ENCODE peak calls at places on chromosomes 3 and 15, in four cellular contexts. H is IMR-90, K is DND-41, T is mesenchymal stem cell. I is an unnamed sample. For H3K4me1, the result is how much of the 10 kb centered on the place peaks cover.

GRCh38 chr15:44726568-44727461 is 9.5 kb upstream of the TRIM69 start:
- DNase-seq in H (peak), K (peak), T (peak), I (peak)

GRCh38 chr3:47577583-47578118 is 1.0 kb downstream of the CSPG5 start:
- DNase-seq in H (no peak), K (no peak), T (peak), I (peak)

GRCh38 chr15:65877752-65878151 is 8.5 kb downstream of the RAB11A start:
- DNase-seq in H (no peak), K (no peak), T (no peak), I (no peak)

GRCh38 chr15:54576303-54576935 is 598.2 kb downstream of the UNC13C start:
- DNase-seq in H (no peak), K (no peak), T (no peak), I (no peak)

GRCh38 chr3:29642393-29643033 is 361.6 kb downstream of the RBMS3 start:
- DNase-seq in H (peak), K (no peak), T (peak), I (peak)

GRCh38 chr3:5430701-5431100 is 243.2 kb downstream of the EDEM1 start:
- DNase-seq in H (no peak), K (no peak), T (no peak), I (no peak)

GRCh38 chr3:45029661-45030060 is 3.6 kb downstream of the CLEC3B start:
- DNase-seq in H (peak), K (no peak), T (no peak), I (peak)

GRCh38 chr3:126474498-126475410 is 937 bp downstream of the ZXDC start:
- DNase-seq in H (peak), K (peak), T (peak), I (peak)

DNA sequence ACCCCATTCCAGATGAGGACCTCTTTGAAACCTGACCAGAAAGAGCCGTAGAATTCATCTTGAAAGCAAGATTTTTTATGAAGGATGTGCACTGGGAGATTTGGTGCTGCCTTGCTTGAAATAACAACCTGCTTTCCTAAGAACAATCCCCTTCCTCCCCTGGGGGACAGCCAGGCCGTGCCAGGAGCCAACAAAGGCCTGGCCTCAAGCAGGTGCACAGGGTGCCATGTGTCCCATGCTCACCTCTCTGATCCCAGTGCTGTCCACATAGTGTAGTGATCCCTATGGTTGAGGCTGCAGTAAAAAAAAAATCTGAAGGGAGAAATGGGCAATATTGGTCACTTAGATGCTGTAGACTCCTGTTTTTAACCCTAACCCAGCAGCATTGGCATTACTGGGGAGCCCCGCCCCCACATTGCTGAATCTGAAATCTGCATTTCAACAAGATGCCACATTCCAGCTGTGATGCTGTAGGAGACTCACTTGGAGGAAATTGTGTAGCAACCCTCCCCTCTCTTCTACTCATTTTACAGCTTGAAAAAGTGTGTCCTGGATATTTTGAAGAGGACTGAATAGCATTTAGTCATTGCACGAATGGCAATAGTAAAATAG is 171.2 kb downstream of the APBA2 start:
- DNase-seq in H (no peak), K (no peak), T (no peak), I (no peak)
- H3K4me2 ChIP-seq in H (no peak), K (no peak), T (no peak), I (no peak)

GRCh38 chr15:101267320-101268104 is 9.8 kb downstream of the SELENOS start:
- DNase-seq in H (peak), K (no peak), T (peak), I (peak)

GRCh38 chr15:101266787-101267186 is 10.5 kb downstream of the SELENOS start:
- DNase-seq in H (no peak), K (no peak), T (no peak), I (no peak)

GRCh38 chr15:101264911-101265641 is 12.2 kb downstream of the SELENOS start:
- DNase-seq in H (no peak), K (no peak), T (no peak), I (no peak)

GRCh38 chr15:101264011-101264410 is 12.2 kb upstream of the CHSY1 start:
- DNase-seq in H (peak), K (no peak), T (peak), I (no peak)

DNA sequence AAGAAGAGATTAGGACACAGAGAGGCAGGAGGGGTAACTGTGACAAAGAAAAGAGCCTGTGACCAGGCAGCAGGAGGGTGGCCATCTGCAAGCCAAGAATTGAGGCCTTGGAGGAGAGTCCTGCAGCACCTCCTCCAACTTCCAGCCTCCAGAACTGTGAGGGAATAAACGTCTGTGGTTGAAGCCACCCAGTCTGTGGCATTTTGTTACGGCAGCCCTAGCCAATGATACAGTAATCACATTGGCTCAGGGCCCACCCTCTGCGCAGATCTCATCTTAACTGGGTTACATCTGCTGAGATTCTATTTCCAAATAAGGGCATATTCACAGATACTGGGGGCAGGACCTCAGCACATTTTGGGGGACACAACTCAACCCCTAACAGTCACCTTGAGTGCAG is 11.3 kb downstream of the SELENOS start:
- DNase-seq in H (peak), K (no peak), T (no peak), I (peak)
- H3K4me1 ChIP-seq in H (under half), K (under half), T (under half), I (under half)

GRCh38 chr15:57030011-57030410 is 111.6 kb downstream of the TCF12 start:
- DNase-seq in H (no peak), K (no peak), T (no peak), I (no peak)

GRCh38 chr15:57026016-57026602 is 107.7 kb downstream of the TCF12 start:
- DNase-seq in H (peak), K (no peak), T (peak), I (no peak)

GRCh38 chr15:57027596-57027995 is 109.2 kb downstream of the TCF12 start:
- DNase-seq in H (no peak), K (no peak), T (no peak), I (no peak)

GRCh38 chr15:57028176-57028575 is 109.7 kb downstream of the TCF12 start:
- DNase-seq in H (no peak), K (no peak), T (no peak), I (no peak)

DNA sequence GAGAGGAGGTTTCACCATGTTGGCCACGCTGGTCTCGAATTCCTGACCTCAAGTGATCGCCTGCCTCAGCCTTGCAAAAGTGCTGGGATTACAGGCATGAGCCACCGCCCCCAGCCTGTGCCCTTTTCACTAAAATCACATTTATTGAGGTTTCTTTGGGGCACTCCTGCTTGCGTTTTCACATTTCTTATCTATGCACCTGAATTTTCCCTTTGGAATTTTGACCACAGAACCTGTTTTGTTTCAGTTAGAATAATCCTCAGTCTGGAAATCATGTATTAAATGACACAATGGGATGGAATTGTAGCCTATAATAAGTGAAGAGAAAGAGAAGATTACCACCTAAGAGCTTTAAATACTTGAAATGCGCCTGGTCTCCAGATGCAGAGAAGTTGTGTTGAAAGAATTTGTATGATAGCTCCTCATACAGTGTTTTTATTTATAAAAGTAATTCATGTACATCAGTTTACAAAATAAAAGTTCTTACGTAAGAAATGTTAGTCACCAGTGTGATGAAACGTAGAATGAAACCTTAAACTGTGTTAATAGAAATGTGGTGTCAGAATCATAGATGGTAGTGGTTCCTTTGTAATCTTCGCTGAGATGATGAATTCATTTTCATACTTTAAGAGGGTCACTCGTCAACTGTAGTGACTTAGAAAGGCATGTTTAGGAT is 107.0 kb downstream of the TCF12 start:
- DNase-seq in H (peak), K (no peak), T (peak), I (peak)
- H3K4me2 ChIP-seq in H (peak), K (no peak), T (no peak), I (no peak)

GRCh38 chr15:60120100-60120499 is 116.0 kb downstream of the FOXB1 start:
- DNase-seq in H (no peak), K (peak), T (no peak), I (no peak)

GRCh38 chr15:60124460-60125070 is 120.5 kb downstream of the FOXB1 start:
- DNase-seq in H (no peak), K (no peak), T (no peak), I (no peak)

GRCh38 chr15:60125334-60125733 is 121.2 kb downstream of the FOXB1 start:
- DNase-seq in H (no peak), K (no peak), T (no peak), I (no peak)

GRCh38 chr15:60121845-60122244 is 117.7 kb downstream of the FOXB1 start:
- DNase-seq in H (no peak), K (no peak), T (no peak), I (no peak)

GRCh38 chr15:60122691-60123090 is 118.6 kb downstream of the FOXB1 start:
- DNase-seq in H (no peak), K (no peak), T (no peak), I (no peak)
- H3K4me1 ChIP-seq in H (under half), K (under half), T (under half), I (under half)

GRCh38 chr15:58741032-58741431 is 8.5 kb downstream of the ADAM10 start:
- DNase-seq in H (no peak), K (no peak), T (no peak), I (no peak)

GRCh38 chr15:58742022-58742421 is 7.5 kb downstream of the ADAM10 start:
- DNase-seq in H (peak), K (no peak), T (peak), I (no peak)

GRCh38 chr15:58743161-58743502 is 6.4 kb downstream of the ADAM10 start:
- DNase-seq in H (no peak), K (no peak), T (no peak), I (no peak)

GRCh38 chr15:58746174-58746573 is 3.3 kb downstream of the ADAM10 start:
- DNase-seq in H (no peak), K (no peak), T (no peak), I (no peak)

GRCh38 chr15:58742424-58743160 is 6.9 kb downstream of the ADAM10 start:
- DNase-seq in H (peak), K (no peak), T (peak), I (no peak)
- H3K4me2 ChIP-seq in H (peak), K (no peak), T (no peak), I (no peak)

DNA sequence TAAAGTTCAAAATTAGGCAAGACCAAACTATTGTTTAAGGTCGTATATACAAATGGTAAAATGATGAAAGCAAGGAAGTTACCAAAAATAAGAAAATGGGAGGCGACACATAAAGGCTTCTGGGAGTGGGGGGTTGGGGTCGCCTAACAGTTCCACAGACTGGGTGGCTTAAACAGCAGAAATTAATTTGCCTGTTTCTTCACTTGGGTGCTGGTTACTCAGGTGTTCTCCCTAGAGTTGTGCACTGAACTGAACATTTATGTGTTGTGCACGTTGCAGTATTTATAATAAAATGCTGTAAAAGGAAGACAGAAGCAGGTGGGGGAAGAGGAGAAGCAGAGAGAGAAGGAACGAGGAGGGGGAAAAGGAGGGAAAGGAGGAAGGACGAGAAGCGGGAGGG is 10.5 kb upstream of the RNU6-1 start:
- DNase-seq in H (no peak), K (no peak), T (no peak), I (no peak)
- H3K4me1 ChIP-seq in H (under half), K (under half), T (under half), I (under half)

DNA sequence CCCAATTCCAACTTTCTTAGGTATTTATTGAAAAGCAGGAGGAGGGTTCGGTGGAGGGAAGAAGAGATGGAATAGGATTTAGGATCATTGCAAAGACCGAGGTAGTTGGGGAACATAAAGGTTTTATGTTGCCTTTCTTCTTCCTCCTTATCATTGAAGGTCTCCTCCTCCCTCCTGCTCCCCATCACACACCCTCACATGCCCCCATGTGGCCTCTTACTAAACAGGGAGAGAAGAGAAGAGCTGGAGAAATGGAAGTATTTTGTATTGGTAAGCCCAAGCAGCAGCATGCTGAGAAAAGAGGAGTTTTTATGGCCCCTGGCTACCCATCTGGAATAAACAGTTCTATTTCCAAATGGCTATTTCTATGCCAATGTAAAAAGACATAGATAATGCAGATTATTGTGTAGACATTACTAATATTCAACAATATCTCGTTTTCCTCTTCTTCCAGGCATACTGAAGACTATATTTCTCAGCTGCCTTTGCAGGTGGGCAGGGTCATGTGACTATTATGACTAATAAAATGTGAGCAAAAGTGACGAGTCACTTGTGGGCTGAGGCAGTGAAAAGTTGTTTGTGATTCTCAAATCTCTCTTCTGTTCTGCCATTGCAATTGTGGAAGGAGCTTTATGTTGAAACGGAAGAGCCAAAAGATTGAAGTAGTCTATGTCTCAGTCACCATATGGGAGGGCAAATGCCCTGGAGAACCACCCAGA is 5.2 kb upstream of the GPR176 start:
- DNase-seq in H (peak), K (no peak), T (peak), I (peak)
- H3K4me2 ChIP-seq in H (peak), K (no peak), T (no peak), I (peak)

DNA sequence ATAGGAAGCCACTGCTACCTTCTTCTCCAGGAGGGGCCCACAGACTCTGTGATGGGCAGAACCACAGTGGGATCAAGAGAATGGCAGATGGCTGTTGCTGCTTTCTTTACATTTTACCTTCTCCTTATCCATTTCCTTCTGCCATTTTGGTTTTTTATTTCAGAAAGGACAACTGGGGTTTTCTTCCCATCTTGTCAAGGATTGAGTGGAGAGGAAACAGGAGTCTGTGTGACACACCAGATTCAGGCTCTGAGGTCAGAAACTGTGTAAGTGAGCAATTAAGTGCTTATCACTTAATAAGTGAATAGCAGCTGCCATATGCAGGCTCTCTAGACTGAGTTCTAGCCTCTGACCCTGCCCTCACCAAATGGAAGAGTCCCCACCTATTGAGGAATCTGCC is 47.3 kb downstream of the ITGB5 start:
- DNase-seq in H (no peak), K (no peak), T (peak), I (no peak)
- H3K4me1 ChIP-seq in H (under half), K (under half), T (under half), I (half or more)

DNA sequence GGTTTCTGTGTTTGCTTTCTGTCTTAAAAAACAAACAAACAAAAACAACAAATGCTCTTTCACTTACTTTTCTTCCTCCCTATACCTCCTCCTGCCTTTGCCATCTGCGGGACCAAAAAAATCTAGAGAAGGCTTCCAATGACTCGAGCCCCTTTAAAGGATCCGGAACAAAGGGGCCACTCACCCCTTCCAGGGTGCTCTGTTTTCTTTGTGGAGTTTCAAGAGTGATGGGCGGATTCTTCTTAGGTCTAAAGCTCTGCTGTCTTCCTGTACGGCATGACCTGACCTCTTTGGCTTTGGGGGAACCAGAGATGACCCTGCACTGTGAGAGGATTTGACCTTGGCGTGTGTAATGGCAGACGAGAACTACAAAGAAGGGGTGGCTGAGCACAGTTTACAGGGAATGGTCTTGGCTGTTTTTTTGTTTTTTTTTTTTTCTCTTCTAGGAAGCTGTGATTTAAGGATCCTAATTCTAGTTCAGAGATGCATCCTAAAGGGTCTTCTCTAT is 2.2 kb upstream of the MUC20 start:
- DNase-seq in H (no peak), K (no peak), T (no peak), I (no peak)
- H3K4me2 ChIP-seq in H (no peak), K (no peak), T (no peak), I (no peak)